ENCODE peak calls at places on chromosome 22, in four cellular contexts. O is HepG2, N is A549, T is IMR-90. L is an unnamed sample.

GRCh38 chr22:18133452-18133851 is 16.5 kb upstream of the USP18 start:
- DNase-seq in O (no peak), N (no peak), T (no peak), L (no peak)

GRCh38 chr22:39995346-39996252 is 845 bp downstream of the FAM83F start:
- DNase-seq in O (no peak), N (no peak), T (no peak), L (no peak)

GRCh38 chr22:50035131-50035881 is 22.7 kb upstream of the IL17REL start:
- DNase-seq in O (no peak), N (no peak), T (no peak), L (peak)

GRCh38 chr22:37804502-37804885 is 3.2 kb upstream of the GCAT start:
- DNase-seq in O (no peak), N (no peak), T (no peak), L (peak)

GRCh38 chr22:49788492-49788891 is 39.2 kb downstream of the BRD1 start:
- DNase-seq in O (no peak), N (no peak), T (no peak), L (no peak)

GRCh38 chr22:16601437-16602223 is 9.0 kb upstream of the CCT8L2 start:
- DNase-seq in O (no peak), N (no peak), T (no peak), L (no peak)

GRCh38 chr22:39148727-39149535 is 3.5 kb downstream of the CBX7 start:
- DNase-seq in O (no peak), N (no peak), T (no peak), L (peak)

GRCh38 chr22:44609589-44609988 is 92.4 kb upstream of the PRR5 start:
- DNase-seq in O (no peak), N (no peak), T (no peak), L (peak)

GRCh38 chr22:30208631-30209603 is 37.6 kb downstream of the LIF start:
- DNase-seq in O (peak), N (no peak), T (peak), L (peak)

GRCh38 chr22:20009018-20009482 is 7.6 kb downstream of the ARVCF start:
- DNase-seq in O (no peak), N (no peak), T (no peak), L (peak)

GRCh38 chr22:19766506-19767426 is 6.2 kb downstream of the TBX1 start:
- DNase-seq in O (no peak), N (no peak), T (no peak), L (peak)

GRCh38 chr22:19942071-19942885 is 660 bp upstream of the TXNRD2 start:
- DNase-seq in O (no peak), N (peak), T (peak), L (peak)

GRCh38 chr22:32661296-32661695 is 140.2 kb upstream of the TIMP3 start:
- DNase-seq in O (no peak), N (no peak), T (peak), L (no peak)

GRCh38 chr22:29456211-29456671 is 17.9 kb downstream of the RFPL1 start:
- DNase-seq in O (no peak), N (no peak), T (peak), L (no peak)

GRCh38 chr22:29029202-29030000 is 32.2 kb downstream of the C22orf31 start:
- DNase-seq in O (no peak), N (no peak), T (no peak), L (no peak)

GRCh38 chr22:23800297-23801237 is 13.8 kb downstream of the SMARCB1 start:
- DNase-seq in O (no peak), N (no peak), T (no peak), L (no peak)

GRCh38 chr22:29742319-29742718 is 22.5 kb downstream of the CABP7 start:
- DNase-seq in O (no peak), N (no peak), T (no peak), L (no peak)

GRCh38 chr22:37234736-37235711 is 9.0 kb downstream of the RAC2 start:
- DNase-seq in O (no peak), N (no peak), T (no peak), L (no peak)

GRCh38 chr22:28000361-28000760 is 81.3 kb upstream of the PITPNB start:
- DNase-seq in O (no peak), N (no peak), T (no peak), L (no peak)

GRCh38 chr22:22745225-22746060 is 101.0 kb downstream of the GGTLC2 start:
- DNase-seq in O (peak), N (peak), T (peak), L (peak)

GRCh38 chr22:45460288-45461109 is 42.2 kb upstream of the FBLN1 start:
- DNase-seq in O (no peak), N (no peak), T (peak), L (peak)

GRCh38 chr22:43378011-43378704 is 33.7 kb upstream of the MPPED1 start:
- DNase-seq in O (peak), N (no peak), T (peak), L (no peak)

GRCh38 chr22:29115682-29116313 is 43.0 kb downstream of the KREMEN1 start:
- DNase-seq in O (peak), N (no peak), T (peak), L (no peak)

GRCh38 chr22:30602049-30602448 is 4.9 kb upstream of the TCN2 start:
- DNase-seq in O (peak), N (no peak), T (peak), L (no peak)

GRCh38 chr22:40747361-40747760 is 68.1 kb downstream of the MCHR1 start:
- DNase-seq in O (no peak), N (no peak), T (no peak), L (no peak)

GRCh38 chr22:37179126-37179470 is 8.9 kb downstream of the C1QTNF6 start:
- DNase-seq in O (no peak), N (no peak), T (no peak), L (no peak)

GRCh38 chr22:39125622-39126021 is 26.9 kb downstream of the CBX7 start:
- DNase-seq in O (no peak), N (no peak), T (no peak), L (no peak)

GRCh38 chr22:28112548-28113043 is 193.5 kb upstream of the PITPNB start:
- DNase-seq in O (peak), N (no peak), T (peak), L (peak)

GRCh38 chr22:26481694-26482093 is 1.9 kb downstream of the HPS4 start:
- DNase-seq in O (no peak), N (no peak), T (no peak), L (no peak)

GRCh38 chr22:26482171-26482570 is 1.4 kb downstream of the HPS4 start:
- DNase-seq in O (no peak), N (no peak), T (no peak), L (no peak)

GRCh38 chr22:26479792-26480610 is 3.6 kb downstream of the HPS4 start:
- DNase-seq in O (peak), N (no peak), T (no peak), L (no peak)

GRCh38 chr22:26480611-26480932 is 3.0 kb downstream of the HPS4 start:
- DNase-seq in O (no peak), N (no peak), T (no peak), L (no peak)

DNA sequence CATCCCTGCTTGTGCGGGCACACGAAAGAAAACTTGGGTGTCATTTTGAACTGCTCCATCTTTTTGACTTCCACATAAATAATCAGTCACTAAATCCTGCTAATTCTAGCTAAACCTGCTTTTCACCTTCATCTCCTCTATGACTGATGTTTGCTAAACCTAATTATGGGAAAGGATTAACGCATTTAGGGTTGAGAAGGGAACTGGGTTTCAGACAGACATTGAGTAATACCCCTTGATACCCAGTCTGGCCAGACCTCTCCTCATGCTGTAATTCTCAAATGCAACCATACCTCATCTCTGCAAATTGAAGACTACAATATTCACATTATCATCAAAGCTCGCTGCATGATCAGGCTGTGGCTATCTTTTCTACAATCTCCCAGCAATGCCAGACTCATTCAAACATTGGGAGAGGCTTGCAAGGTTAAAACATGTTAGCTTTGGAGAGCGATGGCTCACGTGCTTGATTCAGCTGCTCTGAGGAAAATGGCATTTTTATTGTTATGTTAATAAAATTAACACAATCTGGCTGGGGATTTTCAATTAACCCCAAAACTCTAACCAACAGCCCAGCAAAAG is 2.4 kb downstream of the HPS4 start:
- DNase-seq in O (no peak), N (no peak), T (no peak), L (no peak)
- TF ChIP-seq SMC3 in O (no peak), N (no peak), T (no peak), L (no peak)

GRCh38 chr22:41762980-41763779 is 37.3 kb upstream of the CCDC134 start:
- DNase-seq in O (peak), N (no peak), T (no peak), L (no peak)
- TF ChIP-seq SMC3 in O (peak), N (no peak), T (no peak), L (no peak)

GRCh38 chr22:46741974-46742519 is 4.0 kb upstream of the CERK start:
- DNase-seq in O (no peak), N (no peak), T (no peak), L (no peak)

GRCh38 chr22:46742576-46743221 is 4.6 kb upstream of the CERK start:
- DNase-seq in O (no peak), N (peak), T (no peak), L (no peak)

GRCh38 chr22:46738961-46739870 is 1.2 kb upstream of the CERK start:
- DNase-seq in O (peak), N (peak), T (peak), L (no peak)

GRCh38 chr22:46738642-46738960 is 549 bp upstream of the CERK start:
- DNase-seq in O (peak), N (no peak), T (no peak), L (no peak)

GRCh38 chr22:46740910-46741785 is 3.1 kb upstream of the CERK start:
- DNase-seq in O (no peak), N (no peak), T (no peak), L (no peak)
- TF ChIP-seq SMC3 in O (no peak), N (no peak), T (no peak), L (no peak)

GRCh38 chr22:21727768-21728167 is 7.8 kb downstream of the YPEL1 start:
- DNase-seq in O (no peak), N (no peak), T (no peak), L (no peak)
- TF ChIP-seq SMC3 in O (no peak), N (no peak), T (no peak), L (no peak)

GRCh38 chr22:42268852-42269406 is 1.5 kb downstream of the TCF20 start:
- DNase-seq in O (no peak), N (no peak), T (no peak), L (peak)

GRCh38 chr22:42265321-42265720 is 5.1 kb downstream of the TCF20 start:
- DNase-seq in O (no peak), N (no peak), T (no peak), L (no peak)

GRCh38 chr22:42261266-42261665 is 9.2 kb downstream of the TCF20 start:
- DNase-seq in O (no peak), N (no peak), T (peak), L (no peak)

GRCh38 chr22:42262964-42263363 is 7.5 kb downstream of the TCF20 start:
- DNase-seq in O (no peak), N (no peak), T (no peak), L (no peak)

DNA sequence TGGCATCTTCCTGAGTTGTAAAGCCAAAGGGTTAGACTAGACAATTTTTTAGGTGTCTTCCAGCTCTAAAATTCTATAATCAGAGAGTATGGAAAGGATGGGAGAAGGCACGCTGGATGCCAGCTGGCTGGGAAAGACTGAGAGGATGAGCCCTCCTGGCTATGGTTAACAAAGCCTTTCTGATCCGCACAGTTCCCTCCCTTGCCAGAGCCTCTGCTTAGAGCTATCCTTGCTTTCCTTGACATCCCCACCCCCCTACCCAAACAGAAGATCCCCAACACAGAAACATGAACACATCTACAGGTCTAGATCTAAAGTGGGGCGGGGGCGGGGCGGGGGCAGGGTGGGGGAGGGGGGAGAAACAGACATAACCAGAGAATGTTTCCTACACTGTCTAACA is 6.5 kb downstream of the TCF20 start:
- DNase-seq in O (no peak), N (no peak), T (no peak), L (no peak)
- TF ChIP-seq SMC3 in O (no peak), N (no peak), T (no peak), L (no peak)

L was measured in SK-N-SH.